ENCODE peak calls at places on chromosomes 2 and 18, in four cellular contexts. T is H1, J is GM12878, A is HepG2. Z is an unnamed sample. For H3K4me1, the result is how much of the 10 kb centered on the place peaks cover.

GRCh38 chr2:72933207-72933606 is 15.9 kb downstream of the EMX1 start:
- DNase-seq in A (no peak), J (no peak), T (no peak), Z (no peak)

GRCh38 chr2:6627316-6627715 is 238.4 kb downstream of the CMPK2 start:
- DNase-seq in T (no peak), A (no peak), J (no peak), Z (no peak)

GRCh38 chr2:12721571-12722444 is 5.1 kb downstream of the TRIB2 start:
- DNase-seq in A (no peak), T (no peak), J (no peak), Z (no peak)

GRCh38 chr2:226117506-226118065 is 682.0 kb downstream of the IRS1 start:
- DNase-seq in J (no peak), A (no peak), T (no peak), Z (no peak)

GRCh38 chr18:44342946-44343345 is 337.7 kb upstream of the SETBP1 start:
- DNase-seq in T (no peak), J (no peak), A (no peak), Z (no peak)

GRCh38 chr2:186848873-186849578 is at the start of gene ZSWIM2:
- DNase-seq in T (peak), A (peak), J (no peak), Z (no peak)

GRCh38 chr2:106339156-106339555 is 129.1 kb downstream of the RGPD3 start:
- DNase-seq in T (no peak), A (no peak), J (no peak), Z (no peak)

GRCh38 chr18:9771261-9771976 is 63.3 kb downstream of the RAB31 start:
- DNase-seq in T (peak), A (peak), J (no peak), Z (peak)

GRCh38 chr2:58428286-58428552 is 187.1 kb upstream of the FANCL start:
- DNase-seq in T (peak), A (no peak), J (no peak), Z (peak)

GRCh38 chr2:58427572-58428285 is 186.6 kb upstream of the FANCL start:
- DNase-seq in J (no peak), T (peak), A (peak), Z (peak)

GRCh38 chr2:58428553-58429284 is 187.6 kb upstream of the FANCL start:
- DNase-seq in A (no peak), J (no peak), T (peak), Z (peak)

GRCh38 chr2:58432491-58433166 is 191.5 kb upstream of the FANCL start:
- DNase-seq in A (no peak), T (no peak), J (no peak), Z (peak)

GRCh38 chr2:58429285-58429874 is 188.3 kb upstream of the FANCL start:
- DNase-seq in A (no peak), J (no peak), T (no peak), Z (peak)
- H3K4me3 ChIP-seq in A (no peak), J (no peak), T (peak), Z (peak)

GRCh38 chr2:15729001-15729400 is 137.3 kb downstream of the DDX1 start:
- DNase-seq in A (no peak), T (no peak), J (no peak), Z (no peak)
- TF ChIP-seq SUZ12 in A (no peak), T (no peak), J (no peak), Z (no peak)

GRCh38 chr18:35500113-35500512 is 2.4 kb upstream of the INO80C start:
- DNase-seq in A (no peak), T (no peak), J (no peak), Z (no peak)

GRCh38 chr18:35495821-35496368 is 1.9 kb downstream of the INO80C start:
- DNase-seq in T (no peak), A (no peak), J (no peak), Z (no peak)

GRCh38 chr18:35494281-35494825 is 3.4 kb downstream of the INO80C start:
- DNase-seq in A (no peak), T (no peak), J (no peak), Z (no peak)

GRCh38 chr18:35497006-35497333 is 790 bp downstream of the INO80C start:
- DNase-seq in A (no peak), J (no peak), T (no peak), Z (no peak)

GRCh38 chr18:35497334-35498197 is at the start of gene INO80C:
- DNase-seq in A (peak), J (peak), T (peak), Z (peak)
- H3K4me1 ChIP-seq in A (half or more), J (under half), T (under half), Z (under half)

GRCh38 chr2:173354073-173354600 is 535 bp upstream of the CDCA7 start:
- DNase-seq in A (peak), T (no peak), J (no peak), Z (peak)
- H3K4me3 ChIP-seq in A (peak), T (peak), J (peak), Z (peak)

DNA sequence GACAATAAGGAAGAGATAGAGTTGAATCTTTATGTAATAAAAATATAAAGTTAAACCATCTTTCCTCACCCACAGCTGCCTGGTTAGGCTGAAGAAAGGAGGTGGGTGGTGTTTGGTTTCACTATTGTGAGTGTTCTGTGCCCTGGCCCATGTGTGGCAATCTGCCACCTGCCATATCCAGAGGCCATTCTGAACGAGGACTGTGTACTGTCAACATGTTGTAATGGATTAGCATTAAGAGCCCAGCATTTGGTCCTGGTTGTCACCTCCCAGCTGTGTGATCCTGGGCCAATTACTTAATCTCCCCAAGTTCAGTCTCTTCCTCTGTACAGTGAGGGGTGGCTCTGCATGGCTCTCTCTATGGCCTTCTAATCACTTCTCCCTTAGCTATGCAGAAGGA is 118.2 kb upstream of the SEC11C start:
- DNase-seq in A (no peak), T (no peak), J (no peak), Z (no peak)
- TF ChIP-seq SUZ12 in A (no peak), T (no peak), J (no peak), Z (no peak)

GRCh38 chr2:28327596-28327962 is 65.1 kb upstream of the FOSL2 start:
- DNase-seq in A (no peak), J (no peak), T (no peak), Z (no peak)

GRCh38 chr2:28326469-28326805 is 66.2 kb upstream of the FOSL2 start:
- DNase-seq in J (no peak), A (no peak), T (no peak), Z (no peak)

GRCh38 chr2:28325567-28326468 is 66.8 kb upstream of the FOSL2 start:
- DNase-seq in J (peak), A (no peak), T (no peak), Z (no peak)

GRCh38 chr2:28327963-28328922 is 64.4 kb upstream of the FOSL2 start:
- DNase-seq in A (no peak), J (no peak), T (no peak), Z (no peak)

GRCh38 chr2:28326873-28327495 is 65.7 kb upstream of the FOSL2 start:
- DNase-seq in J (no peak), A (no peak), T (no peak), Z (no peak)
- H3K4me1 ChIP-seq in J (under half), A (under half), T (under half), Z (under half)

GRCh38 chr2:230614913-230615332 is 97.7 kb upstream of the CAB39 start:
- DNase-seq in T (peak), J (peak), A (no peak), Z (no peak)
- H3K4me3 ChIP-seq in T (no peak), J (peak), A (no peak), Z (no peak)

DNA sequence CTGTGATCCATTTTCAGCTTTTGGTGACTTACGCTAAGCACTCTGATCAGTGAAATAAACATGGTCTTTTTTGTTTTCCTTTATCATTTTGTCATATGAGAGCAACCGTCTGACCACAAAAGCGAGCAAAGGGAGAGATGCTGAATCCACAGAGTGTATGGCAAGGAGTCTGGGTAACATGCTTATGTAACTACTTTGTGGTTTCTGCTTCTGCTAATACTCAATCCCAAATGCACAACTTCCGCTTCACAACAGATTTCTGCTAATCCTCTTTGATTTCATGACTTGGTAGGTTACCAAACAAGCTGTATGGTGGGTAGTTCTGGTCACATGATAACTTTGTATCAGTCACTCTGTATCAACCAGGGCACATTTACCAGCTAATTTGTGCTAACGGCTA is 908.4 kb upstream of the CRIM1 start:
- DNase-seq in J (no peak), A (no peak), T (no peak), Z (no peak)
- TF ChIP-seq SUZ12 in J (no peak), A (no peak), T (no peak), Z (no peak)

GRCh38 chr2:20351555-20352229 is 1.0 kb upstream of the PUM2 start:
- DNase-seq in A (peak), T (no peak), J (no peak), Z (no peak)
- H3K4me1 ChIP-seq in A (half or more), T (under half), J (under half), Z (under half)

GRCh38 chr2:55364189-55365055 is 55.2 kb downstream of the CCDC88A start:
- DNase-seq in J (no peak), T (no peak), A (no peak), Z (no peak)

GRCh38 chr2:55365303-55365702 is 54.4 kb downstream of the CCDC88A start:
- DNase-seq in J (no peak), T (no peak), A (no peak), Z (no peak)

GRCh38 chr2:55361465-55362189 is 58.0 kb downstream of the CCDC88A start:
- DNase-seq in A (no peak), T (no peak), J (peak), Z (no peak)

GRCh38 chr2:55358451-55358850 is 61.2 kb downstream of the CCDC88A start:
- DNase-seq in T (no peak), A (no peak), J (no peak), Z (no peak)

DNA sequence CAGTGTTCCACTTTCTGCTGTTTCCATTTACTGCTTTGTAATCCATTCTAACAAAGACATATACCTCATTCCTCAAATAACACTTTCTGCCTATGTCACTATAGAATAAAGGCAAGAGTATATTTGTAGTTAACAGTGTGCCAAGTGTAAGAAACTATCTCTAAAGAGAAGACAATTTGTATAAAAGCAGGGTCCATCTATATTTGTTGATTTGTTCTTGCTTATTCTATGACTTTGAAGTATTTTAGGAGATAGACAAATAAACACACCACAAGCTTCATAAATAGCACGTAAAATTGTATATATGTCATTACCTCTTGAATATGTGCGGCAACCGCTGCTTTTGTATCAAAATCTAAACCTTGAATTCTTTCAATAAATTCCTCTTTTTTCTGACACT is 56.0 kb downstream of the CCDC88A start:
- DNase-seq in A (no peak), T (no peak), J (no peak), Z (no peak)
- H3K4me3 ChIP-seq in A (no peak), T (no peak), J (no peak), Z (no peak)

Z was measured in NT2/D1.